ENCODE peak calls at places on chromosomes 5 and 9, in nine cellular contexts. One of them, this sample, is unnamed.

GRCh38 chr5:25544652-25545249 is 900.0 kb upstream of the CDH10 start:
- DNase-seq in CD8-positive, alpha-beta T cell: no peak
- DNase-seq in PC-3: peak; percentile 80
- DNase-seq in left ventricle myocardium inferior: no peak
- DNase-seq in lower lobe of right lung: no peak
- DNase-seq in effector memory CD4-positive, alpha-beta T cell: no peak
- DNase-seq in endothelial cell of umbilical vein: no peak
- DNase-seq in small intestine: no peak
- DNase-seq in body of pancreas: peak; percentile 19
- DNase-seq in this sample: no peak

GRCh38 chr9:25677301-25678146 is 720 bp downstream of the TUSC1 start:
- DNase-seq in left ventricle myocardium inferior: peak; percentile 88
- DNase-seq in body of pancreas: peak; percentile 88
- DNase-seq in endothelial cell of umbilical vein: peak; percentile 81
- DNase-seq in lower lobe of right lung: peak; percentile 93
- DNase-seq in PC-3: peak; percentile 66
- DNase-seq in effector memory CD4-positive, alpha-beta T cell: no peak
- DNase-seq in CD8-positive, alpha-beta T cell: no peak
- DNase-seq in small intestine: peak; percentile 88
- DNase-seq in this sample: peak; percentile 94

GRCh38 chr5:53488195-53488594 is 7.8 kb downstream of the FST start:
- DNase-seq in endothelial cell of umbilical vein: no peak
- DNase-seq in left ventricle myocardium inferior: no peak
- DNase-seq in CD8-positive, alpha-beta T cell: no peak
- DNase-seq in small intestine: no peak
- DNase-seq in PC-3: peak; percentile 23
- DNase-seq in body of pancreas: no peak
- DNase-seq in effector memory CD4-positive, alpha-beta T cell: no peak
- DNase-seq in lower lobe of right lung: no peak
- DNase-seq in this sample: no peak

GRCh38 chr5:57034517-57034916 is 82.6 kb upstream of the MIER3 start:
- DNase-seq in effector memory CD4-positive, alpha-beta T cell: no peak
- DNase-seq in small intestine: no peak
- DNase-seq in body of pancreas: no peak
- DNase-seq in lower lobe of right lung: no peak
- DNase-seq in CD8-positive, alpha-beta T cell: no peak
- DNase-seq in PC-3: no peak
- DNase-seq in left ventricle myocardium inferior: no peak
- DNase-seq in endothelial cell of umbilical vein: no peak
- DNase-seq in this sample: no peak

GRCh38 chr5:132059696-132060500 is 557 bp upstream of the IL3 start:
- DNase-seq in CD8-positive, alpha-beta T cell: no peak
- DNase-seq in endothelial cell of umbilical vein: no peak
- DNase-seq in small intestine: no peak
- DNase-seq in PC-3: no peak
- DNase-seq in left ventricle myocardium inferior: peak; percentile 11
- DNase-seq in body of pancreas: no peak
- DNase-seq in effector memory CD4-positive, alpha-beta T cell: no peak
- DNase-seq in lower lobe of right lung: peak; percentile 39
- DNase-seq in this sample: peak; percentile 54

GRCh38 chr5:158727771-158728311 is 371.9 kb downstream of the EBF1 start:
- DNase-seq in CD8-positive, alpha-beta T cell: no peak
- DNase-seq in lower lobe of right lung: no peak
- DNase-seq in endothelial cell of umbilical vein: peak; percentile 9
- DNase-seq in left ventricle myocardium inferior: peak; percentile 59
- DNase-seq in body of pancreas: no peak
- DNase-seq in effector memory CD4-positive, alpha-beta T cell: no peak
- DNase-seq in small intestine: no peak
- DNase-seq in PC-3: no peak
- DNase-seq in this sample: no peak

GRCh38 chr5:168765220-168766037 is 186.3 kb upstream of the PANK3 start:
- DNase-seq in lower lobe of right lung: no peak
- DNase-seq in effector memory CD4-positive, alpha-beta T cell: no peak
- DNase-seq in endothelial cell of umbilical vein: no peak
- DNase-seq in small intestine: no peak
- DNase-seq in PC-3: no peak
- DNase-seq in body of pancreas: no peak
- DNase-seq in left ventricle myocardium inferior: no peak
- DNase-seq in CD8-positive, alpha-beta T cell: no peak
- DNase-seq in this sample: no peak

GRCh38 chr5:75651575-75651974 is 40.3 kb downstream of the ANKDD1B start:
- DNase-seq in CD8-positive, alpha-beta T cell: no peak
- DNase-seq in small intestine: no peak
- DNase-seq in endothelial cell of umbilical vein: no peak
- DNase-seq in effector memory CD4-positive, alpha-beta T cell: no peak
- DNase-seq in left ventricle myocardium inferior: no peak
- DNase-seq in body of pancreas: no peak
- DNase-seq in PC-3: peak; percentile 69
- DNase-seq in lower lobe of right lung: no peak
- DNase-seq in this sample: no peak

GRCh38 chr5:163269624-163270023 is 167.8 kb upstream of the CCNG1 start:
- DNase-seq in endothelial cell of umbilical vein: no peak
- DNase-seq in left ventricle myocardium inferior: no peak
- DNase-seq in effector memory CD4-positive, alpha-beta T cell: no peak
- DNase-seq in body of pancreas: no peak
- DNase-seq in small intestine: no peak
- DNase-seq in lower lobe of right lung: no peak
- DNase-seq in PC-3: peak; percentile 77
- DNase-seq in CD8-positive, alpha-beta T cell: no peak
- DNase-seq in this sample: no peak

GRCh38 chr5:34708777-34709176 is 52.6 kb downstream of the RAI14 start:
- DNase-seq in lower lobe of right lung: no peak
- DNase-seq in CD8-positive, alpha-beta T cell: no peak
- DNase-seq in endothelial cell of umbilical vein: no peak
- DNase-seq in left ventricle myocardium inferior: no peak
- DNase-seq in PC-3: no peak
- DNase-seq in small intestine: no peak
- DNase-seq in body of pancreas: no peak
- DNase-seq in effector memory CD4-positive, alpha-beta T cell: no peak
- DNase-seq in this sample: no peak

GRCh38 chr5:80255425-80255751 is 460 bp downstream of the SERINC5 start:
- DNase-seq in CD8-positive, alpha-beta T cell: peak; percentile 29
- DNase-seq in left ventricle myocardium inferior: peak; percentile 69
- DNase-seq in small intestine: peak; percentile 78
- DNase-seq in endothelial cell of umbilical vein: no peak
- DNase-seq in body of pancreas: peak; percentile 66
- DNase-seq in PC-3: peak; percentile 53
- DNase-seq in lower lobe of right lung: peak; percentile 83
- DNase-seq in effector memory CD4-positive, alpha-beta T cell: no peak
- DNase-seq in this sample: peak; percentile 86

GRCh38 chr9:133987946-133988665 is 4.0 kb downstream of the VAV2 start:
- DNase-seq in body of pancreas: no peak
- DNase-seq in endothelial cell of umbilical vein: no peak
- DNase-seq in lower lobe of right lung: no peak
- DNase-seq in small intestine: no peak
- DNase-seq in left ventricle myocardium inferior: peak; percentile 1
- DNase-seq in PC-3: no peak
- DNase-seq in effector memory CD4-positive, alpha-beta T cell: no peak
- DNase-seq in CD8-positive, alpha-beta T cell: no peak
- DNase-seq in this sample: no peak

GRCh38 chr9:133990366-133991210 is 1.5 kb downstream of the VAV2 start:
- DNase-seq in endothelial cell of umbilical vein: peak; percentile 82
- DNase-seq in body of pancreas: peak; percentile 82
- DNase-seq in lower lobe of right lung: peak; percentile 55
- DNase-seq in small intestine: peak; percentile 83
- DNase-seq in left ventricle myocardium inferior: no peak
- DNase-seq in CD8-positive, alpha-beta T cell: no peak
- DNase-seq in PC-3: peak; percentile 62
- DNase-seq in effector memory CD4-positive, alpha-beta T cell: no peak
- DNase-seq in this sample: peak; percentile 80

GRCh38 chr9:133991211-133991921 is 758 bp downstream of the VAV2 start:
- DNase-seq in CD8-positive, alpha-beta T cell: no peak
- DNase-seq in body of pancreas: no peak
- DNase-seq in lower lobe of right lung: peak; percentile 51
- DNase-seq in effector memory CD4-positive, alpha-beta T cell: no peak
- DNase-seq in left ventricle myocardium inferior: no peak
- DNase-seq in PC-3: no peak
- DNase-seq in small intestine: peak; percentile 51
- DNase-seq in endothelial cell of umbilical vein: peak; percentile 18
- DNase-seq in this sample: no peak

GRCh38 chr9:133987455-133987800 is 4.7 kb downstream of the VAV2 start:
- DNase-seq in small intestine: no peak
- DNase-seq in CD8-positive, alpha-beta T cell: no peak
- DNase-seq in left ventricle myocardium inferior: peak; percentile 5
- DNase-seq in body of pancreas: no peak
- DNase-seq in PC-3: no peak
- DNase-seq in endothelial cell of umbilical vein: no peak
- DNase-seq in effector memory CD4-positive, alpha-beta T cell: no peak
- DNase-seq in lower lobe of right lung: no peak
- DNase-seq in this sample: no peak

GRCh38 chr9:133989554-133990365 is 2.4 kb downstream of the VAV2 start:
- DNase-seq in body of pancreas: no peak
- DNase-seq in CD8-positive, alpha-beta T cell: no peak
- DNase-seq in left ventricle myocardium inferior: peak; percentile 2
- DNase-seq in lower lobe of right lung: no peak
- DNase-seq in PC-3: no peak
- DNase-seq in effector memory CD4-positive, alpha-beta T cell: no peak
- DNase-seq in endothelial cell of umbilical vein: no peak
- DNase-seq in small intestine: peak; percentile 31
- DNase-seq in this sample: no peak
- H3K4me3 ChIP-seq in body of pancreas: no peak overlapping the region
- H3K4me3 ChIP-seq in CD8-positive, alpha-beta T cell: no peak overlapping the region
- H3K4me3 ChIP-seq in left ventricle myocardium inferior: no peak overlapping the region
- H3K4me3 ChIP-seq in lower lobe of right lung: peak overlapping the region; percentile 75
- H3K4me3 ChIP-seq in PC-3: peak overlapping the region; percentile 92
- H3K4me3 ChIP-seq in effector memory CD4-positive, alpha-beta T cell: no peak overlapping the region
- H3K4me3 ChIP-seq in endothelial cell of umbilical vein: no peak overlapping the region
- H3K4me3 ChIP-seq in small intestine: no peak overlapping the region
- H3K4me3 ChIP-seq in this sample: no peak overlapping the region

GRCh38 chr9:134396825-134397224 is 70.6 kb downstream of the RXRA start:
- DNase-seq in endothelial cell of umbilical vein: peak; percentile 47
- DNase-seq in effector memory CD4-positive, alpha-beta T cell: peak; percentile 51
- DNase-seq in lower lobe of right lung: no peak
- DNase-seq in left ventricle myocardium inferior: no peak
- DNase-seq in CD8-positive, alpha-beta T cell: peak; percentile 38
- DNase-seq in small intestine: no peak
- DNase-seq in PC-3: no peak
- DNase-seq in body of pancreas: no peak
- DNase-seq in this sample: no peak
- H3K4me1 ChIP-seq in endothelial cell of umbilical vein: peaks cover 50% of the 10 kb centered on the region
- H3K4me1 ChIP-seq in effector memory CD4-positive, alpha-beta T cell: peaks cover 54% of the 10 kb centered on the region
- H3K4me1 ChIP-seq in lower lobe of right lung: peaks cover 71% of the 10 kb centered on the region
- H3K4me1 ChIP-seq in left ventricle myocardium inferior: peaks cover 92% of the 10 kb centered on the region
- H3K4me1 ChIP-seq in CD8-positive, alpha-beta T cell: peaks cover 52% of the 10 kb centered on the region
- H3K4me1 ChIP-seq in small intestine: no peaks in the 10 kb centered on the region
- H3K4me1 ChIP-seq in PC-3: no peaks in the 10 kb centered on the region
- H3K4me1 ChIP-seq in body of pancreas: peaks cover 13% of the 10 kb centered on the region
- H3K4me1 ChIP-seq in this sample: peaks cover 38% of the 10 kb centered on the region

GRCh38 chr5:173327084-173327947 is 898 bp downstream of the STC2 start:
- DNase-seq in small intestine: no peak
- DNase-seq in lower lobe of right lung: no peak
- DNase-seq in effector memory CD4-positive, alpha-beta T cell: no peak
- DNase-seq in PC-3: no peak
- DNase-seq in left ventricle myocardium inferior: no peak
- DNase-seq in body of pancreas: peak; percentile 43
- DNase-seq in endothelial cell of umbilical vein: peak; percentile 50
- DNase-seq in CD8-positive, alpha-beta T cell: no peak
- DNase-seq in this sample: no peak

GRCh38 chr5:173327948-173328895 is at the start of gene STC2:
- DNase-seq in body of pancreas: peak; percentile 91
- DNase-seq in effector memory CD4-positive, alpha-beta T cell: no peak
- DNase-seq in PC-3: peak; percentile 98
- DNase-seq in endothelial cell of umbilical vein: peak; percentile 82
- DNase-seq in left ventricle myocardium inferior: peak; percentile 83
- DNase-seq in lower lobe of right lung: peak; percentile 62
- DNase-seq in CD8-positive, alpha-beta T cell: no peak
- DNase-seq in small intestine: peak; percentile 23
- DNase-seq in this sample: peak; percentile 71

GRCh38 chr5:173330151-173330855 is 2.1 kb upstream of the STC2 start:
- DNase-seq in effector memory CD4-positive, alpha-beta T cell: no peak
- DNase-seq in CD8-positive, alpha-beta T cell: no peak
- DNase-seq in body of pancreas: no peak
- DNase-seq in endothelial cell of umbilical vein: no peak
- DNase-seq in lower lobe of right lung: no peak
- DNase-seq in left ventricle myocardium inferior: no peak
- DNase-seq in PC-3: peak; percentile 32
- DNase-seq in small intestine: no peak
- DNase-seq in this sample: no peak

GRCh38 chr5:173329370-173330150 is 1.3 kb upstream of the STC2 start:
- DNase-seq in effector memory CD4-positive, alpha-beta T cell: no peak
- DNase-seq in body of pancreas: peak; percentile 45
- DNase-seq in endothelial cell of umbilical vein: no peak
- DNase-seq in small intestine: no peak
- DNase-seq in left ventricle myocardium inferior: no peak
- DNase-seq in PC-3: peak; percentile 82
- DNase-seq in lower lobe of right lung: no peak
- DNase-seq in CD8-positive, alpha-beta T cell: no peak
- DNase-seq in this sample: no peak

DNA sequence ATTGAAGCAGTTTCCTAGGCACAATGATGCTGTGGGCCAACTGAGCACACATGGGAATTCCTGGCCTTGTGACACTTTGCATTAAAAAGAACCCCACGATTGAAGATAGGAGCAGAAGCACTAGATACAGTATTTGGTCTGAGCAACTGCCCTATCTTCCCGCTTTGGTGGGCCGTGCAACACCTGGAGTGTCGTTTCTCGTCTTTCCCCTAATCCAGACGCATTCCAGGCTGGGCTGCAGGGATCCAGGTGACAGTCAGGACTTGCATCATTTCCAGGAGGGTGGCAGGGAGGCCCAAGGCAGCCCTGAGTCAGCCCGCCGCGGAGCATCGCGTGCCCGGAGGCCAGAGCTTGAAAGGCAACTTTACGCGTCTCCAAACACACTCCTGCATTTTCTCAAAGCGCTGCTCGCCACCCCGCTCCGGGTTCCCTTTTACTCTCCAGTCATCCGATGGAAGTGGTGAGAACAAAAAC is 719 bp upstream of the STC2 start:
- DNase-seq in effector memory CD4-positive, alpha-beta T cell: no peak
- DNase-seq in PC-3: peak; percentile 93
- DNase-seq in lower lobe of right lung: no peak
- DNase-seq in body of pancreas: peak; percentile 52
- DNase-seq in small intestine: no peak
- DNase-seq in endothelial cell of umbilical vein: peak; percentile 58
- DNase-seq in left ventricle myocardium inferior: no peak
- DNase-seq in CD8-positive, alpha-beta T cell: no peak
- DNase-seq in this sample: no peak
- H3K27ac ChIP-seq in effector memory CD4-positive, alpha-beta T cell: no peak overlapping the region
- H3K27ac ChIP-seq in PC-3: peak overlapping the region; percentile 94
- H3K27ac ChIP-seq in lower lobe of right lung: no peak overlapping the region
- H3K27ac ChIP-seq in body of pancreas: peak overlapping the region; percentile 82
- H3K27ac ChIP-seq in small intestine: peak overlapping the region; percentile 33
- H3K27ac ChIP-seq in endothelial cell of umbilical vein: peak overlapping the region; percentile 56
- H3K27ac ChIP-seq in left ventricle myocardium inferior: peak overlapping the region; percentile 76
- H3K27ac ChIP-seq in CD8-positive, alpha-beta T cell: no peak overlapping the region
- H3K27ac ChIP-seq in this sample: no peak overlapping the region

DNA sequence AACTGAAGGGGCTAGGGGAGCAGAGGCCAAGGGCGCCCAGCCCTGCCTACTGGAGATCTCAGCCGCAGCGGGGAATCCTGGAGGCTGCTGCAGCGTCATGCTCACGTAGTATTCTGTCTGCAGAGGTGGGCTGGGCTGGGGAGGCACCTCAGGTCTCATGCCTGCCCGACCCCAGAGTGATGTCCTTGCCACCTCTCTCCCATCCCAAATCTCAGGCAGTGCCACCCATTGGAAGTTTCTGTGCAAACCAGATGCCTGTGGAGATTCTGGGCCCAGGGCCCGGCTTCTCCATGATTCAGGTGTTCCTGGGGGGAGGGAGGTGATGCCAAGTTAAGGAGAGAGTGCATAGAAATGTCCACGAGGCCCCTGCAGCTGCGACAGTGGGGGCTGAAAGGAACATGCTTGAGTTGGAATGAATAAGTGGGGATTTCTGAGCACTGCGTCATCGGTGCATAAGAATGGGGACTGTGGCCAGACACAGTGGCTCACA is 72.0 kb downstream of the ANKRD33B start:
- DNase-seq in CD8-positive, alpha-beta T cell: no peak
- DNase-seq in left ventricle myocardium inferior: no peak
- DNase-seq in body of pancreas: no peak
- DNase-seq in effector memory CD4-positive, alpha-beta T cell: no peak
- DNase-seq in endothelial cell of umbilical vein: no peak
- DNase-seq in small intestine: no peak
- DNase-seq in lower lobe of right lung: no peak
- DNase-seq in PC-3: no peak
- DNase-seq in this sample: no peak
- H3K4me3 ChIP-seq in CD8-positive, alpha-beta T cell: no peak overlapping the region
- H3K4me3 ChIP-seq in left ventricle myocardium inferior: no peak overlapping the region
- H3K4me3 ChIP-seq in body of pancreas: no peak overlapping the region
- H3K4me3 ChIP-seq in effector memory CD4-positive, alpha-beta T cell: no peak overlapping the region
- H3K4me3 ChIP-seq in endothelial cell of umbilical vein: no peak overlapping the region
- H3K4me3 ChIP-seq in small intestine: no peak overlapping the region
- H3K4me3 ChIP-seq in lower lobe of right lung: no peak overlapping the region
- H3K4me3 ChIP-seq in PC-3: no peak overlapping the region
- H3K4me3 ChIP-seq in this sample: no peak overlapping the region

This sample was measured in ascending aorta.